ENCODE peak calls at places on chromosomes 7 and 10, in ten cellular contexts. I is kidney epithelial cell; F is activated CD4-positive, alpha-beta T cell treated with anti-CD3 and anti-CD28 coated beads, Interleukin-2, amount 10 ng/mL, durations not matched to agents 7 days and 5 days; L is thoracic aorta; K is T-helper 9 cell; B is substantia nigra; J is Panc1; Q is RPMI7951; X is AG09309; E is NCI-H2081 treated with DMSO at 0.1 percent for 48 hours. T is an unnamed sample.

GRCh38 chr10:15427836-15428414 is 56.8 kb upstream of the FAM171A1 start:
- DNase-seq in B (no peak), J (no peak), L (no peak), Q (peak), X (peak), F (no peak), K (no peak), E (no peak), I (no peak), T (no peak)

GRCh38 chr10:18368681-18369080 is 228.5 kb downstream of the CACNB2 start:
- DNase-seq in E (no peak), L (no peak), X (no peak), J (no peak), F (no peak), B (no peak), K (no peak), I (no peak), Q (no peak), T (no peak)

GRCh38 chr10:71998840-71999194 is 34.6 kb downstream of the CHST3 start:
- DNase-seq in Q (peak), K (no peak), F (no peak), E (no peak), J (no peak), X (no peak), L (no peak), B (no peak), I (peak), T (no peak)

GRCh38 chr7:99752354-99752753 is 17.4 kb upstream of the CYP3A7 start:
- DNase-seq in E (no peak), B (no peak), K (no peak), Q (no peak), F (no peak), L (no peak), J (no peak), I (no peak), X (no peak), T (no peak)

GRCh38 chr7:47406766-47407129 is 175.2 kb downstream of the TNS3 start:
- DNase-seq in F (no peak), X (no peak), K (no peak), Q (no peak), E (no peak), B (no peak), J (no peak), I (no peak), L (no peak), T (no peak)

GRCh38 chr10:47309403-47310089 is 9.5 kb downstream of the GDF10 start:
- DNase-seq in B (no peak), J (no peak), E (no peak), F (no peak), Q (no peak), K (no peak), L (no peak), X (no peak), I (no peak), T (no peak)

GRCh38 chr7:107162466-107162865 is 6.3 kb upstream of the HBP1 start:
- DNase-seq in F (no peak), E (no peak), J (no peak), I (no peak), L (no peak), K (no peak), Q (no peak), B (no peak), X (no peak), T (no peak)

GRCh38 chr7:34762769-34763168 is 104.8 kb downstream of the NPSR1 start:
- DNase-seq in E (no peak), J (no peak), I (no peak), L (no peak), Q (no peak), X (no peak), B (no peak), F (no peak), K (no peak), T (no peak)

GRCh38 chr10:114174462-114175190 is 623 bp upstream of the CCDC186 start:
- DNase-seq in J (no peak), L (peak), X (no peak), B (peak), I (no peak), Q (peak), E (no peak), K (no peak), F (no peak), T (no peak)

T was measured in amygdala.